ENCODE peak calls at places on chromosomes 4 and X, in six cellular contexts. B is heart right ventricle; G is activated CD4-positive, CD25-positive, alpha-beta regulatory T cell treated with anti-CD3 and anti-CD28 coated beads, Interleukin-2, amount 50 U/mL, for 72 hours; P is adipocyte; T is esophagus squamous epithelium; X is amygdala. F is an unnamed sample.

GRCh38 chr4:88054909-88055308 is 47.5 kb downstream of the PKD2 start:
- DNase-seq in X (no peak), T (no peak), P (peak), G (no peak), B (no peak), F (no peak)

GRCh38 chrX:130848763-130849162 is 54.2 kb downstream of the ENOX2 start:
- DNase-seq in X (no peak), G (no peak), T (no peak), P (no peak), B (no peak), F (no peak)

GRCh38 chrX:119728487-119728886 is 29.9 kb upstream of the SOWAHD start:
- DNase-seq in G (no peak), T (no peak), B (no peak), P (no peak), X (no peak), F (no peak)

GRCh38 chrX:63934791-63935190 is 149.8 kb upstream of the ARHGEF9 start:
- DNase-seq in B (no peak), G (no peak), P (no peak), T (no peak), X (no peak), F (no peak)

GRCh38 chr4:119559044-119559647 is 69.5 kb downstream of the PDE5A start:
- DNase-seq in B (no peak), X (no peak), T (no peak), G (no peak), P (peak), F (no peak)

GRCh38 chr4:151199496-151200190 is 77.3 kb upstream of the PRSS48 start:
- DNase-seq in T (no peak), B (peak), G (no peak), P (no peak), X (peak), F (no peak)

GRCh38 chr4:21869978-21870745 is 78.4 kb downstream of the KCNIP4 start:
- DNase-seq in B (no peak), G (no peak), X (no peak), P (no peak), T (no peak), F (no peak)

GRCh38 chr4:600850-601515 is 24.4 kb upstream of the PDE6B start:
- DNase-seq in G (no peak), T (no peak), B (no peak), P (no peak), X (no peak), F (no peak)

GRCh38 chrX:18664947-18665346 is 7.0 kb downstream of the RS1 start:
- DNase-seq in P (no peak), X (no peak), T (no peak), G (no peak), B (no peak), F (no peak)

F was measured in thoracic aorta.